ENCODE peak calls at places on chromosomes 16 and 17, in eight cellular contexts. P is IMR-90, B is ascending aorta, N is AG04450, X is astrocyte, M is ovary, Q is mammary epithelial cell, R is left lung. I is an unnamed sample.

GRCh38 chr16:79628501-79628975 is 28.0 kb upstream of the MAF start:
- DNase-seq in P (peak; percentile 19), N (peak; percentile 24), R (no peak), M (no peak), Q (peak; percentile 97), B (no peak), X (peak; percentile 95), I (no peak)

GRCh38 chr17:83173997-83174858 is 94.8 kb downstream of the METRNL start:
- DNase-seq in R (peak; percentile 75), N (no peak), B (no peak), X (no peak), P (peak; percentile 21), M (no peak), Q (no peak), I (no peak)

GRCh38 chr17:82370471-82371332 is 863 bp upstream of the UTS2R start:
- DNase-seq in N (no peak), M (no peak), R (peak; percentile 53), B (no peak), Q (no peak), P (no peak), X (no peak), I (no peak)

GRCh38 chr16:88455610-88456355 is 2.7 kb downstream of the ZFPM1 start:
- DNase-seq in P (peak; percentile 43), R (no peak), Q (peak; percentile 43), X (peak; percentile 28), N (no peak), B (no peak), M (no peak), I (no peak)

GRCh38 chr17:43644081-43644480 is 17.6 kb downstream of the MEOX1 start:
- DNase-seq in N (no peak), P (no peak), Q (peak; percentile 10), X (no peak), M (no peak), B (no peak), R (peak; percentile 14), I (no peak)

GRCh38 chr17:36858119-36859002 is 78.9 kb upstream of the LHX1 start:
- DNase-seq in R (no peak), B (no peak), M (no peak), N (no peak), X (no peak), Q (peak; percentile 47), P (no peak), I (no peak)

GRCh38 chr17:8046929-8047768 is 8.3 kb downstream of the ALOX15B start:
- DNase-seq in R (no peak), X (no peak), Q (no peak), M (no peak), N (no peak), B (peak; percentile 57), P (no peak), I (no peak)

GRCh38 chr16:4006441-4006989 is 109.7 kb downstream of the ADCY9 start:
- DNase-seq in N (no peak), P (peak; percentile 30), B (no peak), R (no peak), M (no peak), X (no peak), Q (no peak), I (no peak)

GRCh38 chr17:37574427-37574826 is 34.8 kb downstream of the SYNRG start:
- DNase-seq in Q (no peak), M (no peak), N (no peak), B (no peak), X (no peak), R (no peak), P (no peak), I (no peak)

GRCh38 chr16:68564367-68564985 is 25.4 kb downstream of the ZFP90 start:
- DNase-seq in N (no peak), P (peak; percentile 8), X (peak; percentile 18), Q (no peak), M (no peak), R (no peak), B (no peak), I (no peak)
- H3K9me3 ChIP-seq in N (peaks cover 56% of the 10 kb centered on the region), P (peaks cover 89% of the 10 kb centered on the region), X (peaks cover 80% of the 10 kb centered on the region), Q (peaks cover 82% of the 10 kb centered on the region), M (peaks cover 48% of the 10 kb centered on the region), R (peaks cover 28% of the 10 kb centered on the region), B (peaks cover 91% of the 10 kb centered on the region), I (peaks cover 46% of the 10 kb centered on the region)

DNA sequence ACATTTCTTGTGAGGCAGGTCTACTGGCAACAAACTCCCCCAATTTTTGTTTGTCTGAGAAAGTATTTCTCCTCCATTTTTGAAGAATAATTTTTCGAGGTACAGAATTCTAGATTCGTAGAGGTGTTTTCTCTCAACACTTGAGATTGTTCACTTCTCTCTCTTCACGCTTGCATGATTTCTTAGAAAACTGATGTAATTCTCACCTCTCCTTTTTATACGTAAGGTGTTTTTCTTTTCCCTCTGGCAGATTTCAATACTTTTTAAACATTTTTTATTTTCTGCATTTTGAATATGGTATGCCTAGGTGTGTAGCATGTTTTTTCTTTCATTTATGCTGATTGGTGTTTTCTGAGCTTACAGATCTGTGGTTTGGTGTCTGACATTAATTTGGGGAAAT is 201.5 kb upstream of the AXIN2 start:
- DNase-seq in M (no peak), R (no peak), N (no peak), Q (no peak), P (no peak), B (no peak), X (no peak), I (no peak)
- H3K9me3 ChIP-seq in M (no peaks in the 10 kb centered on the region), R (no peaks in the 10 kb centered on the region), N (no peaks in the 10 kb centered on the region), Q (no peaks in the 10 kb centered on the region), P (no peaks in the 10 kb centered on the region), B (no peaks in the 10 kb centered on the region), X (no peaks in the 10 kb centered on the region), I (no peaks in the 10 kb centered on the region)

DNA sequence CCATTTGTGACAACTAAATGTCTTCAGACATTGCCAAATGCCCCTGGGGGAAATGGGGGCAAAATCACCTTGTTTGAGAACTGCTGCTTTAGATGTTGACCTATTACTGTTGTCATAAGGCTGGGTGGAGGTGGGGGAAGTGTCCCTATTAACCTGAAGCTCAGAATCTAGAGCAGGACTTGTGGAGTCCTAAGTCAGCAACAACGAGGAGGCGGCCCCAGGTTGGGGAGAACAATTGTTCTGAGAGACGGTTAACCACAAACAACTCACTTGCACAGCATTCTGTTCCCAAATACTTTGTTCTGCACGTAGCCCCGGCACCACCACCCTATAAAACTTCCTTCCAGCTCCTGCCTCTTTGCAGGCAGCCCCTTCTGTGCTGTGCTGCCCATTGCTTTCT is 32.5 kb downstream of the TEKT5 start:
- DNase-seq in R (no peak), M (no peak), X (no peak), N (no peak), Q (no peak), P (no peak), B (no peak), I (no peak)
- H3K9me3 ChIP-seq in R (no peaks in the 10 kb centered on the region), M (no peaks in the 10 kb centered on the region), X (no peaks in the 10 kb centered on the region), N (no peaks in the 10 kb centered on the region), Q (no peaks in the 10 kb centered on the region), P (no peaks in the 10 kb centered on the region), B (no peaks in the 10 kb centered on the region), I (no peaks in the 10 kb centered on the region)

GRCh38 chr17:49841548-49841947 is 6.3 kb downstream of the TAC4 start:
- DNase-seq in P (no peak), Q (no peak), M (no peak), N (no peak), X (no peak), R (no peak), B (no peak), I (no peak)
- H3K9me3 ChIP-seq in P (no peaks in the 10 kb centered on the region), Q (no peaks in the 10 kb centered on the region), M (no peaks in the 10 kb centered on the region), N (no peaks in the 10 kb centered on the region), X (no peaks in the 10 kb centered on the region), R (no peaks in the 10 kb centered on the region), B (no peaks in the 10 kb centered on the region), I (no peaks in the 10 kb centered on the region)

GRCh38 chr16:35795361-35796029 is 2336.1 kb downstream of the TP53TG3F start:
- DNase-seq in R (peak; percentile 63), N (no peak), B (no peak), M (no peak), Q (no peak), X (no peak), P (no peak), I (no peak)
- H3K9me3 ChIP-seq in R (no peaks in the 10 kb centered on the region), N (peaks cover 61% of the 10 kb centered on the region), B (no peaks in the 10 kb centered on the region), M (no peaks in the 10 kb centered on the region), Q (peaks cover 51% of the 10 kb centered on the region), X (peaks cover 6% of the 10 kb centered on the region), P (peaks cover 34% of the 10 kb centered on the region), I (no peaks in the 10 kb centered on the region)

DNA sequence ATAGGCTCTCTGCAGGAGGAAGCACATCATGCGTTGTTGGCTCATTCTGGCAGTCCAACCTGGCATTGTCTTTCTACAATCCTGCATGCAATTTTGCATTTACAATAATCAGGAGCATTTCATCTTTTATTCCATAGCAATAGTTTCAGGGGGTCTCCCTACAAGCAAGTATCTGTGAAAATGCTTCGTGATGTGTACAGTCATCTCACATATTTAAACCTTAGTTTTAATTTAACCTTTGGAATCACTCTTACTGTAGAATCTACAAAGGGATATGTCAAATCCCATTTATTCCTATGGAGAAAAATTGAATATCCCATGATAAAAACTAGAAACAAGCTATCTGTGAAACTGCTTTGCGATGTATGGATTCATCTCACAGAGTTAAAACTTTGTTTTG is 112.0 kb upstream of the WSB1 start:
- DNase-seq in Q (no peak), X (no peak), M (no peak), R (no peak), P (no peak), N (no peak), B (no peak), I (no peak)
- H3K9me3 ChIP-seq in Q (no peaks in the 10 kb centered on the region), X (no peaks in the 10 kb centered on the region), M (no peaks in the 10 kb centered on the region), R (no peaks in the 10 kb centered on the region), P (no peaks in the 10 kb centered on the region), N (no peaks in the 10 kb centered on the region), B (no peaks in the 10 kb centered on the region), I (peaks cover 4% of the 10 kb centered on the region)

DNA sequence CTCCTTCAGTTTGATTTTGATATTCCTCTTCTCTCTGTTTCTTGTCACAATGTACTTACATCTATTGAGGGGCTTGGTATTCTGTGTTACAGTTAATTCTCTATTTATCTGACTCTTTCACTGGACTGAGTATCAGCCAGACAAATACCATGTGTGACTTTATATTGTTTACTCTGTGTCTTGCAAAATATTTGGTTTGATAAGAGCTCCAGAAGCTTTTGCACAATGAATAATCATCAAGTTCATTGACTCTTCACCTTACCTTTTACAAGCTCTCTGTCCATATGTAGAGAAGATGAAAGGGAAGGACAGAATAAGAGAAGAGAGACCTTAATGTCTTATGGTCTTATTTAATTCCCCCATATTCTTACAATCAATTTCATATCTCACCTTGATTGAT is 877.7 kb upstream of the CDH8 start:
- DNase-seq in X (no peak), Q (no peak), P (no peak), R (no peak), N (no peak), B (no peak), M (no peak), I (no peak)
- H3K9me3 ChIP-seq in X (no peaks in the 10 kb centered on the region), Q (no peaks in the 10 kb centered on the region), P (peaks cover 8% of the 10 kb centered on the region), R (no peaks in the 10 kb centered on the region), N (peaks cover 4% of the 10 kb centered on the region), B (no peaks in the 10 kb centered on the region), M (no peaks in the 10 kb centered on the region), I (no peaks in the 10 kb centered on the region)